ENCODE peak calls at places on chromosomes 11 and 22, in nine cellular contexts. N is astrocyte of the cerebellum, J is uterus, R is tibial nerve, C is AG10803, O is WERI-Rb-1, Y is cardiac fibroblast, F is AG04449, T is foreskin fibroblast. G is an unnamed sample.

GRCh38 chr11:119065369-119065768 is 2.2 kb upstream of the VPS11 start:
- DNase-seq in Y (peak), F (no peak), T (peak), O (peak), N (no peak), J (no peak), C (peak), R (no peak), G (peak)

GRCh38 chr11:57493507-57494503 is 21.7 kb downstream of the SLC43A1 start:
- DNase-seq in C (no peak), Y (peak), T (peak), O (peak), N (no peak), F (no peak), J (peak), R (peak), G (no peak)

GRCh38 chr11:72410956-72411355 is 23.4 kb downstream of the CLPB start:
- DNase-seq in J (no peak), F (no peak), T (no peak), C (no peak), R (no peak), O (no peak), N (no peak), Y (no peak), G (no peak)

GRCh38 chr22:45210577-45211431 is 29.9 kb downstream of the KIAA0930 start:
- DNase-seq in T (peak), F (peak), J (no peak), Y (no peak), O (no peak), C (peak), R (no peak), N (no peak), G (peak)

GRCh38 chr11:47714554-47715081 is 551 bp downstream of the AGBL2 start:
- DNase-seq in O (no peak), N (no peak), C (peak), F (no peak), R (peak), J (peak), T (peak), Y (peak), G (peak)

GRCh38 chr22:24099661-24100060 is 81.6 kb upstream of the SUSD2 start:
- DNase-seq in T (no peak), C (no peak), N (no peak), R (no peak), F (no peak), Y (no peak), O (no peak), J (peak), G (no peak)

GRCh38 chr11:128365044-128365443 is 222.3 kb downstream of the ETS1 start:
- DNase-seq in C (peak), F (no peak), J (no peak), R (no peak), Y (peak), N (peak), T (peak), O (no peak), G (peak)

GRCh38 chr11:115941481-115941993 is 437.3 kb upstream of the CADM1 start:
- DNase-seq in C (no peak), J (peak), O (no peak), R (peak), F (peak), N (peak), T (no peak), Y (peak), G (peak)

GRCh38 chr11:31822604-31823371 is 11.7 kb upstream of the PAX6 start:
- DNase-seq in O (no peak), C (no peak), J (no peak), R (no peak), Y (no peak), N (no peak), F (no peak), T (no peak), G (no peak)

GRCh38 chr11:16881766-16882165 is 132.4 kb downstream of the PLEKHA7 start:
- DNase-seq in C (no peak), O (no peak), T (no peak), Y (no peak), J (no peak), N (no peak), F (no peak), R (no peak), G (no peak)

GRCh38 chr22:46614070-46614931 is 5.9 kb upstream of the GRAMD4 start:
- DNase-seq in T (no peak), C (no peak), F (no peak), Y (no peak), J (no peak), N (no peak), R (no peak), O (no peak), G (no peak)
- H3K4me3 ChIP-seq in T (no peak), C (no peak), F (no peak), Y (no peak), J (no peak), N (no peak), R (no peak), O (no peak), G (no peak)

GRCh38 chr22:37696657-37697539 is at the start of gene TRIOBP:
- DNase-seq in J (peak), T (peak), C (peak), O (peak), Y (peak), R (peak), F (peak), N (peak), G (peak)
- TF ChIP-seq CTCF in J (peak), T (peak), C (peak), O (peak), Y (peak), R (peak), F (peak), N (peak), G (peak)

DNA sequence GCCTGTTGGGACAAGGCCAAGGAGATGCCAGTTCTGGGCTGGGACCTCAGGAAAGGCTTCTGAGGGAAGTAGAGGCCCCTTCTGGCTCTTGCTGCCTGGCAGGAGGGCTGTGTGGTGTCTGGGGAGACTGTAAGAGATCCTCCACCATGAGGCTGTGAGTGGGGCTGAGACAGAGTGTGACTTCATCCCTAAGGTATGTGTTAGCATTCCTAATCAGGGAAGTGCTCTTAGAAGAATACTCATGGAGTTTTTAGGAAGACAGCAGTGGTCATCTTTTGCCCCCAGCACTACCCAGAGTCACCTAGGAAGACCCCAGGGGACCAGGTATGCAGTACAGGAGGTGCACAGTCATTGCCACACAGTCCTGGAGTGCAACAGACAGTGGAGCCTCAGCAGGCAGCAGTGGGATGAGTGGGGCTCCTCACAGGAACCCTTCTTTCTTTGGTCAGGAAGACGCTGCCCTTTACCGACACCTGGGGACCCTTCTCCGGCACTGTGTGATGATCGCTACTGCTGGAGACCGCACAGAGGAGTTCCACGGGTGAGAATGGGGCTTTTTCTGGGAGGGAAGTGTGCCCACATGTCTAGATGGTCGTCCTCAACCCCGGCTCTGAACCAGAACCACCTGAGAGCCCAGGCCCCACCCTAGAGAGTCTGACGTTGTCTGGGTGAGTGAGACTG is 2.8 kb downstream of the RIC8A start:
- DNase-seq in O (no peak), N (peak), R (no peak), T (peak), J (no peak), C (peak), Y (peak), F (peak), G (peak)
- H3K4me3 ChIP-seq in O (no peak), N (peak), R (no peak), T (peak), J (peak), C (peak), Y (peak), F (peak), G (peak)

GRCh38 chr22:29195118-29195963 is 10.4 kb upstream of the EMID1 start:
- DNase-seq in C (no peak), F (no peak), O (no peak), R (no peak), J (no peak), T (no peak), N (no peak), Y (peak), G (no peak)

GRCh38 chr22:29197096-29197495 is 8.6 kb upstream of the EMID1 start:
- DNase-seq in R (no peak), N (no peak), J (no peak), F (no peak), Y (no peak), T (no peak), C (no peak), O (no peak), G (no peak)

GRCh38 chr22:29190915-29191314 is 14.8 kb upstream of the EMID1 start:
- DNase-seq in C (peak), T (peak), R (no peak), O (no peak), J (no peak), Y (peak), F (no peak), N (no peak), G (no peak)

GRCh38 chr22:29195964-29196666 is 9.6 kb upstream of the EMID1 start:
- DNase-seq in N (no peak), Y (no peak), F (no peak), O (no peak), J (no peak), R (no peak), T (no peak), C (no peak), G (no peak)

GRCh38 chr22:29194269-29194668 is 11.4 kb upstream of the EMID1 start:
- DNase-seq in R (no peak), Y (no peak), C (no peak), F (no peak), T (no peak), N (no peak), J (no peak), O (no peak), G (no peak)
- TF ChIP-seq CTCF in R (no peak), Y (no peak), C (peak), F (no peak), T (no peak), N (no peak), J (no peak), O (peak), G (no peak)

GRCh38 chr11:130740819-130741218 is 175.5 kb downstream of the SNX19 start:
- DNase-seq in T (peak), R (no peak), Y (peak), O (no peak), N (no peak), F (no peak), J (no peak), C (peak), G (peak)

GRCh38 chr11:130732476-130732875 is 183.8 kb downstream of the SNX19 start:
- DNase-seq in F (no peak), O (no peak), Y (no peak), J (no peak), T (peak), N (no peak), C (no peak), R (no peak), G (peak)

GRCh38 chr11:130738618-130739017 is 177.7 kb downstream of the SNX19 start:
- DNase-seq in R (no peak), Y (no peak), N (no peak), F (no peak), C (peak), O (no peak), T (peak), J (no peak), G (peak)

GRCh38 chr11:130737041-130737830 is 179.0 kb downstream of the SNX19 start:
- DNase-seq in C (no peak), O (no peak), N (no peak), T (no peak), J (no peak), F (no peak), Y (peak), R (no peak), G (no peak)

DNA sequence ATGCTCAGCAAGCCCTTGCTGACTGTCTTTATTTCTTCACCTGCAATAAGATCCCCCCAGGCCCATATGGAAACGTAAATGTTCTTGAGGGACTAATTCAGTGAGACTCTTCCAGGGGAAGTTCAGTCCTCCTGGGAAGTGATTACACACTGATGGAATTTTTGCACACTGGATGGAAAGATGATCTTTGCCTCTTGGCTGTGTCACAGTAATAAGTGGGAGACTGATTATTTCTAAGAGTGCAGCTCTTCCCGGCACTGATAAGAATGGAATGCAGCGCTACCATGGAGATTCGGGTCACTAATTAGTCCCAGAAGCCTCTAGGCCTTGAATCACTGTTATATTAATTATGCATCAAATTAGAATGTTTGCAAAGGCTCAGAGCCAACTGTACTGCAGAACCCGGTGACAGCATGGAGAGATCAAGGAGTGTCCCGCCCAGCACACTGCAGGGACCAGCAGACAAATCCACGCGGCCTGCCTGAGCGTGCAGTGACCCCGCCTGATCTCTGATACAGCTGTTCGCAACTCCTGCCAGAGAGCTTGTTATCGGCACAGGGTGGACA is 178.3 kb downstream of the SNX19 start:
- DNase-seq in Y (peak), J (peak), C (peak), F (peak), N (peak), T (peak), R (no peak), O (no peak), G (peak)
- H3K4me3 ChIP-seq in Y (peak), J (no peak), C (no peak), F (peak), N (no peak), T (no peak), R (no peak), O (no peak), G (no peak)

GRCh38 chr22:39311592-39312400 is 7.6 kb downstream of the RPL3 start:
- DNase-seq in N (no peak), Y (peak), J (no peak), O (no peak), F (no peak), R (no peak), T (peak), C (no peak), G (no peak)

GRCh38 chr22:39306456-39307361 is 12.7 kb downstream of the RPL3 start:
- DNase-seq in T (peak), R (no peak), J (no peak), Y (peak), C (no peak), N (no peak), O (peak), F (no peak), G (no peak)

GRCh38 chr22:39309364-39309861 is 10.0 kb downstream of the RPL3 start:
- DNase-seq in O (no peak), T (peak), J (no peak), C (peak), N (no peak), Y (no peak), F (no peak), R (no peak), G (no peak)

GRCh38 chr22:39309881-39310714 is 9.3 kb downstream of the RPL3 start:
- DNase-seq in T (peak), O (no peak), N (no peak), Y (peak), J (no peak), F (no peak), C (peak), R (no peak), G (peak)

GRCh38 chr22:39308614-39309363 is 10.6 kb downstream of the RPL3 start:
- DNase-seq in N (peak), T (peak), J (peak), Y (peak), R (peak), O (no peak), C (peak), F (peak), G (peak)
- TF ChIP-seq CTCF in N (peak), T (peak), J (peak), Y (no peak), R (no peak), O (no peak), C (peak), F (peak), G (peak)